ENCODE peak calls at places on chromosomes 5 and 9, in six cellular contexts. L is HT1080; O is psoas muscle; B is naive B cell; W is progenitor cell of endocrine pancreas; U is activated effector memory CD4-positive, alpha-beta T cell treated with Interleukin-2 at 50 U/mL for 16 hours. A is an unnamed sample.

GRCh38 chr9:121399883-121400607 is 30.0 kb upstream of the STOM start:
- DNase-seq in B (peak), O (no peak), L (peak), W (no peak), U (no peak), A (peak)

GRCh38 chr5:96563816-96564215 is 98.4 kb upstream of the CAST start:
- DNase-seq in O (no peak), L (no peak), U (no peak), W (no peak), B (no peak), A (no peak)

GRCh38 chr9:20619492-20619860 is 2.8 kb downstream of the MLLT3 start:
- DNase-seq in O (no peak), U (no peak), L (no peak), B (no peak), W (no peak), A (no peak)

GRCh38 chr5:181173027-181173419 is 25.6 kb downstream of the OR2V2 start:
- DNase-seq in B (no peak), O (no peak), L (no peak), U (no peak), W (no peak), A (peak)

GRCh38 chr9:70601000-70601929 is 186.8 kb upstream of the KLF9 start:
- DNase-seq in B (no peak), W (no peak), O (peak), U (no peak), L (peak), A (peak)

GRCh38 chr5:18553269-18553668 is 919.0 kb downstream of the TAF11L14 start:
- DNase-seq in B (no peak), U (no peak), L (peak), O (no peak), W (no peak), A (peak)

GRCh38 chr9:7844283-7844682 is 44.7 kb upstream of the DMAC1 start:
- DNase-seq in B (peak), W (no peak), U (no peak), O (no peak), L (peak), A (peak)

GRCh38 chr9:137326436-137327060 is 24.5 kb upstream of the NRARP start:
- DNase-seq in O (no peak), L (no peak), U (no peak), B (peak), W (no peak), A (no peak)

GRCh38 chr5:137567226-137567625 is 68.1 kb upstream of the SPOCK1 start:
- DNase-seq in W (no peak), L (no peak), B (no peak), U (no peak), O (no peak), A (no peak)

GRCh38 chr9:98520221-98520920 is 188.4 kb downstream of the GABBR2 start:
- DNase-seq in U (no peak), B (no peak), W (no peak), L (no peak), O (no peak), A (no peak)

GRCh38 chr5:125798311-125798710 is 624.9 kb upstream of the GRAMD2B start:
- DNase-seq in W (no peak), L (peak), U (no peak), O (no peak), B (no peak), A (peak)

GRCh38 chr9:131587331-131587730 is 42.0 kb downstream of the PRRT1B start:
- DNase-seq in U (no peak), B (no peak), L (no peak), O (no peak), W (no peak), A (no peak)

GRCh38 chr9:68619636-68620035 is 79.0 kb upstream of the TMEM252 start:
- DNase-seq in U (no peak), O (no peak), W (no peak), L (no peak), B (no peak), A (peak)

GRCh38 chr9:17422994-17423680 is 155.7 kb upstream of the SH3GL2 start:
- DNase-seq in O (no peak), W (no peak), U (no peak), L (no peak), B (no peak), A (peak)

GRCh38 chr5:111953351-111954127 is 196.5 kb upstream of the NREP start:
- DNase-seq in O (no peak), W (no peak), U (no peak), L (peak), B (peak), A (no peak)

GRCh38 chr9:137276757-137277328 is 683 bp upstream of the TOR4A start:
- DNase-seq in B (no peak), L (peak), O (peak), W (no peak), U (no peak), A (no peak)

GRCh38 chr5:39176740-39177628 is 42.4 kb downstream of the FYB1 start:
- DNase-seq in U (no peak), W (no peak), B (no peak), O (no peak), L (no peak), A (no peak)

GRCh38 chr9:130466537-130467217 is 21.9 kb downstream of the ASS1 start:
- DNase-seq in B (no peak), W (no peak), O (no peak), L (no peak), U (no peak), A (no peak)

GRCh38 chr5:104347119-104347708 is 784.6 kb upstream of the NUDT12 start:
- DNase-seq in W (no peak), L (no peak), U (no peak), O (no peak), B (no peak), A (peak)

GRCh38 chr9:581673-582497 is 259.6 kb upstream of the DMRT1 start:
- DNase-seq in O (no peak), B (no peak), W (peak), L (peak), U (no peak), A (peak)

GRCh38 chr5:176529824-176530195 is 7.4 kb downstream of the RNF44 start:
- DNase-seq in O (no peak), W (no peak), L (no peak), U (peak), B (peak), A (no peak)

GRCh38 chr5:92687793-92688467 is 893.1 kb downstream of the NR2F1-AS1 start:
- DNase-seq in L (peak), B (no peak), U (no peak), O (no peak), W (no peak), A (peak)

GRCh38 chr9:18056993-18057369 is 417.0 kb upstream of the ADAMTSL1 start:
- DNase-seq in U (no peak), L (no peak), O (no peak), W (no peak), B (no peak), A (no peak)